ENCODE peak calls at places on chromosomes 16 and 17, in five cellular contexts. I, C, D, P and U are unnamed samples.

GRCh38 chr17:62668091-62668804 is 40.8 kb downstream of the MRC2 start:
- DNase-seq in D (no peak), I (no peak), P (no peak), C (no peak), U (peak)

GRCh38 chr16:48499822-48500440 is 110.0 kb downstream of the N4BP1 start:
- DNase-seq in P (no peak), I (no peak), D (no peak), C (no peak), U (no peak)

GRCh38 chr17:59498421-59499307 is 66.7 kb upstream of the DHX40 start:
- DNase-seq in D (no peak), C (no peak), P (no peak), I (peak), U (no peak)

GRCh38 chr17:17140590-17140980 is 65.5 kb downstream of the PLD6 start:
- DNase-seq in P (peak), C (no peak), I (no peak), D (no peak), U (no peak)

GRCh38 chr16:23059433-23059832 is 89.8 kb downstream of the USP31 start:
- DNase-seq in P (no peak), D (no peak), C (no peak), I (no peak), U (no peak)

GRCh38 chr16:19883296-19883951 is 1.2 kb downstream of the GPRC5B start:
- DNase-seq in P (peak), D (no peak), I (no peak), C (peak), U (peak)

GRCh38 chr17:77888242-77889134 is 70.0 kb upstream of the TNRC6C start:
- DNase-seq in C (no peak), P (no peak), I (no peak), D (no peak), U (no peak)

GRCh38 chr17:28333083-28333746 is 2.1 kb downstream of the IFT20 start:
- DNase-seq in I (no peak), P (no peak), C (no peak), D (no peak), U (no peak)

GRCh38 chr16:67199011-67199807 is at the start of gene ELMO3:
- DNase-seq in C (peak), P (peak), I (no peak), D (no peak), U (peak)

DNA sequence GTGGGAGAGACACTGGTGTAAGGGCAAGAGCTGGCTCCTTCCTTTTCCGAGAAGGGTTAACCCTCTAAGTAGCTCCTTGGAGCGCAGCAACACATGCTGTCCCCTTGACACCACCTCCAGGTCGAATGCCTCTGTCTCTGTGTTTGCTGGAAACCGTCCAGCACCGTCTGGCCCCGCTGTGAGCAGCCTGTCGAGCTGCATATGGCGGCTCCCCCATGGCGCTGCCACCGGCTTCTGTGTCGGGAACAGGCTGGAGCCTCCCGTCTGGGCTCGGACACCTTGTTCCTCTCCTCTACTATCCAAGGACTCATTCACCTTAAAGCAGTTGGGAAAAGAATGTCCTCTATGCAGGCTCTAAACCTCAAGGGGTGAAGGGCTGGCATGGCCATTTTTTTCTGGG is 28.9 kb upstream of the WSCD1 start:
- DNase-seq in C (no peak), P (no peak), I (no peak), D (no peak), U (no peak)
- TF ChIP-seq ATF2 in C (no peak), P (no peak), I (no peak), D (no peak), U (no peak)

GRCh38 chr17:80110927-80111701 is 9.7 kb downstream of the GAA start:
- DNase-seq in D (no peak), P (no peak), I (no peak), C (no peak), U (peak)
- TF ChIP-seq ATF2 in D (no peak), P (no peak), I (no peak), C (no peak), U (no peak)

DNA sequence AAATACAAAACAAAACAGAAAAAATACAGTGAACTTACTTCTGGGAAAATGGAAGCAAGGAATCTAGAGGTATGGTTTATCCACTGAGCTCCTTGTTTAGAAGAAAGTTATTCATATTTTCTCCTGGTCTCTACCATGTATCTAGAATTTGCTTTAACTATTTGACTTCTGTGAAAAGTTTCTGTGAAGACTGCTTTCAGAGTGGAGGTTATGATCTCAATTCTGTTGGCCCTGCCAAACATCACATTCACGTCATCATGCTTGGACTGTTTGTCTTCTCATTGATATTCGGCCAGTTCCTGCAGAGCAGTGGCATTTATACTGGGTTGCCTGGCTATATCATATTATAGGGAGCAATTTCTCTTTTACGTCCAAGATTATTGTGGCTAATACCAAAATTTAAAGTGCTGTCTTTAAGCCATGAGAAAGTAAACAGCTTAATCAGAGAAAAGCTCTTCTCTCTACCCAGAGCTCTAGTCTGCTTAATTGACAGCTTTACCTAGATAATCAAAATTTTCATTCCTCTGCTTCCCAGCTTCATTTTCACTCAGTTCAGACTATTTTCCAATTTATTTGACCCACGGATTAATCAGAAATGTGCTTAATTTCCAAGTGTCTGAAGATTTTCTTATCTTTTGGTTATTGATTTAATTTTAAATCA is at the start of gene ABCA8:
- DNase-seq in I (no peak), P (no peak), D (no peak), C (no peak), U (no peak)
- TF ChIP-seq ATF2 in I (no peak), P (no peak), D (no peak), C (no peak), U (no peak)

GRCh38 chr16:86802013-86802412 is 223.7 kb downstream of the FOXL1 start:
- DNase-seq in D (no peak), C (no peak), I (no peak), P (no peak), U (no peak)
- TF ChIP-seq ATF2 in D (no peak), C (no peak), I (no peak), P (no peak), U (no peak)